ENCODE peak calls at places on chromosome 17, in four cellular contexts. G, S, L and Y are unnamed samples.

GRCh38 chr17:57694051-57694450 is 51.0 kb downstream of the CCDC182 start:
- DNase-seq in G (no peak), S (no peak), L (no peak), Y (no peak)

GRCh38 chr17:8436169-8436932 is 667 bp downstream of the NDEL1 start:
- DNase-seq in G (no peak), S (peak; percentile 55), L (peak; percentile 54), Y (peak; percentile 37)

GRCh38 chr17:56506349-56506748 is 87.2 kb upstream of the NOG start:
- DNase-seq in G (no peak), S (no peak), L (no peak), Y (no peak)

GRCh38 chr17:9132291-9132690 is 111.0 kb downstream of the NTN1 start:
- DNase-seq in G (no peak), S (no peak), L (no peak), Y (no peak)

GRCh38 chr17:49409066-49409465 is 5.6 kb downstream of the PHB1 start:
- DNase-seq in G (no peak), S (no peak), L (no peak), Y (no peak)

GRCh38 chr17:69417545-69418483 is 3.3 kb downstream of the MAP2K6 start:
- DNase-seq in G (no peak), S (no peak), L (no peak), Y (no peak)

GRCh38 chr17:79830763-79831366 is 8.4 kb downstream of the CBX4 start:
- DNase-seq in G (no peak), S (no peak), L (peak; percentile 39), Y (peak; percentile 51)

GRCh38 chr17:7351665-7352558 is at the start of gene KCTD11:
- DNase-seq in G (no peak), S (peak; percentile 89), L (peak; percentile 91), Y (peak; percentile 73)

GRCh38 chr17:63919311-63919723 is 678 bp upstream of the GH1 start:
- DNase-seq in G (peak; percentile 71), S (peak; percentile 81), L (peak; percentile 81), Y (peak; percentile 44)

GRCh38 chr17:43532581-43532980 is 13.6 kb downstream of the ETV4 start:
- DNase-seq in G (no peak), S (no peak), L (no peak), Y (no peak)

GRCh38 chr17:45702666-45703266 is 81.4 kb upstream of the CRHR1 start:
- DNase-seq in G (no peak), S (no peak), L (no peak), Y (no peak)

GRCh38 chr17:64171041-64171440 is 41.1 kb upstream of the ERN1 start:
- DNase-seq in G (no peak), S (no peak), L (no peak), Y (no peak)

GRCh38 chr17:38507921-38508569 is 79.8 kb downstream of the ARHGAP23 start:
- DNase-seq in G (no peak), S (no peak), L (no peak), Y (peak; percentile 39)

GRCh38 chr17:55300479-55301290 is 35.9 kb downstream of the HLF start:
- DNase-seq in G (no peak), S (no peak), L (no peak), Y (no peak)

GRCh38 chr17:79834575-79835469 is 4.4 kb downstream of the CBX4 start:
- DNase-seq in G (no peak), S (peak; percentile 88), L (peak; percentile 53), Y (no peak)

GRCh38 chr17:43314582-43314981 is 80.8 kb upstream of the RNU2-1 start:
- DNase-seq in G (no peak), S (no peak), L (no peak), Y (no peak)

GRCh38 chr17:28972437-28972836 is 21.1 kb upstream of the PHF12 start:
- DNase-seq in G (no peak), S (no peak), L (no peak), Y (no peak)

GRCh38 chr17:42548070-42548837 is 4.5 kb upstream of the HSD17B1 start:
- DNase-seq in G (no peak), S (peak; percentile 97), L (no peak), Y (no peak)

GRCh38 chr17:58667934-58668597 is 23.8 kb downstream of the TEX14 start:
- DNase-seq in G (no peak), S (no peak), L (no peak), Y (no peak)

GRCh38 chr17:42924891-42925290 is 24.3 kb downstream of the G6PC1 start:
- DNase-seq in G (no peak), S (peak; percentile 23), L (no peak), Y (no peak)

GRCh38 chr17:44555056-44555455 is 2.2 kb upstream of the FZD2 start:
- DNase-seq in G (no peak), S (no peak), L (no peak), Y (no peak)

GRCh38 chr17:70989301-70989700 is 820.0 kb downstream of the KCNJ2 start:
- DNase-seq in G (no peak), S (no peak), L (no peak), Y (no peak)

GRCh38 chr17:37752482-37752881 is 7.6 kb upstream of the HNF1B start:
- DNase-seq in G (no peak), S (no peak), L (no peak), Y (no peak)

GRCh38 chr17:404703-405102 is 52.1 kb upstream of the RPH3AL start:
- DNase-seq in G (no peak), S (no peak), L (no peak), Y (no peak)

GRCh38 chr17:74924250-74924948 is at the start of gene OTOP2:
- DNase-seq in G (no peak), S (peak; percentile 24), L (no peak), Y (no peak)

GRCh38 chr17:74042744-74043486 is 160.6 kb upstream of the RPL38 start:
- DNase-seq in G (no peak), S (no peak), L (no peak), Y (peak; percentile 23)

GRCh38 chr17:58991718-58992331 is 114.9 kb downstream of the TRIM37 start:
- DNase-seq in G (peak; percentile 39), S (no peak), L (no peak), Y (peak; percentile 47)

GRCh38 chr17:68061512-68062313 is 26.2 kb downstream of the KPNA2 start:
- DNase-seq in G (no peak), S (no peak), L (no peak), Y (peak; percentile 35)

GRCh38 chr17:73657473-73658116 is 13.3 kb upstream of the SDK2 start:
- DNase-seq in G (no peak), S (peak; percentile 87), L (peak; percentile 33), Y (peak; percentile 53)

DNA sequence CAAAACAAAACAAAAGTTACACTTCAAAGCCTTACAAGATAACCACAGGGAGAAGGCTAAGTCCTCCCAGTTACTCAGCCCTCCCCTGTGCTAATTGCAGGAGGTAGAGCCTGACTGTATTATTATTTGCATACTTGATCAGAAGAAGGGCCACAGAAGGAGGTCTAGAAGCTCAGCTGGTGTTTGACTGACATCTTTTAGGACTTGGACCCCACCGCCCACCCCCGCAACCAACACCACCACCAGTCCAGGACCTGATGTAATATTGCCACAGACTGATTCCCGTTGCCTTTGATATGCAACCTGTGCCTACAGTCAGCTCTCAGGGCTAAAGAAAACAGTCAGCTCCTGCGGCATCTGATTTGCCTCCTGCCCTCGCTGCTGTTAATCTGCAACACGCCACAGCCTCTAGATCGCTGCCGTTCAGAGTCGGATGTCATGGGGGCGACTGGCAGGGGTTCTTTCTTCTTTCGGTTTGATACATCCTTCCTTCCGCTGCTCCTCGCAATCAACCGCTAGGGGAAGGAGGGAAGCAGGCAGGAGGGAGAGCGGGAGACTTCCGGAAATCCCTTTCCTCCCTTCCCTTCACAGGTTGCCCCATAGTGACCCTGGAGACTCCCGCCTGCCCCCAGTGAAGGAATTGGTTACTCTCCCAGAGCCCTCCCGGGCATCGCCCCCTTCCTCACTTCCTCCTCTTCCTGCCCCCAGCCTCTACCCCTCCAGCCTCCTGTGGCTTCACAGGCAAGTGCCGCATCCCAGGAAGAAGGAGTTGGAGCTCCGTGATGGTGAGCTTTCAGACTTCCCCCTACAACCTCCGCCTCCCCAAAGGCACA is 90.5 kb upstream of the SOX9 start:
- DNase-seq in G (peak; percentile 71), S (peak; percentile 82), L (no peak), Y (peak; percentile 16)
- TF ChIP-seq CBFB in G (peak; percentile 78), S (no peak), L (no peak), Y (no peak)

GRCh38 chr17:39706383-39706782 is 6.5 kb downstream of the ERBB2 start:
- DNase-seq in G (no peak), S (no peak), L (no peak), Y (no peak)
- TF ChIP-seq CBFB in G (no peak), S (no peak), L (no peak), Y (no peak)

DNA sequence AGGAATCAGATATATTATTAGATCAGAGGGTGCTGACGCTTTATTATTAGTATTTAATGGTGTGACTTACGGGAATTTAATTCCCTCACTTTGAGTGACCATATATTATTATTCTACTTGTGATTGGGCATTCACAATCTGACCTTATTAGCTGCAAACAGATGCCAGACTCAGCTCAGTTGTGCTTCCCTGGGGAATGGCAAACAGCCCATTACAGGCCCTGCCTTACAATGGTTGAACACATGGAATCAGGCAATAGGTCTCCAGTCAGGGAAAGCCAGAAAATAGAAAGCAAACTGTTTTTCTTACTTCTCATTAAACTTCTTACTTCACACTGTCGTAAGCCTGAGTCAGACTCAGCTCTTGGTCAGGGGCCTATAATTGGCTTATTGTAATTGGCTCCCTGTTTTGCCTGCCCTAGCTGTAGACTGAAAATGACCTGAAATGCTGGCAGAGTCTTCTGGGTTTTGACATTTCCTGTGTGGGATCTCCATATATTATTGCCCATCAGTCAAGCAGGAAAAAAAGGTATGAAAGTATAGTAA is 77.0 kb upstream of the CA10 start:
- DNase-seq in G (no peak), S (no peak), L (no peak), Y (no peak)
- TF ChIP-seq CBFB in G (no peak), S (no peak), L (no peak), Y (no peak)

DNA sequence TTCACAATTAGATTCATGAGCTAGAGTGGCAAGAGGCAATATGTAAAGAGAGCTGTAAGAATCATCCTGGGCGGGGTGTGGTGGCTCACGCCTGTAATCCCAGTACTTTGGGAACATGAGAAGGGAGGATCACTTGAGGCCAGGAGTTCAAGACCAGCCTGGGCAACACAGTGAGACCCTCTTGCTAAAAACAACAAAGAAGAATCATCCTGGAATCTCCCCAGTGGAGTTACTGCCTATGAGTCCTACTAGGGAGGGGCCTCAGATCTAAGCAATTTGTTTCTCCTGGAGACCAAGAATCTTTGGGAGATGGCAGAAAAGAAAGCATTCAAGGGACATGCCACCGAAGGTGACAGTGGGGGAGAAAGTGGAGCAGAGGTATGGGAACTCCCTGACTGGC is 119.1 kb downstream of the HIC1 start:
- DNase-seq in G (no peak), S (no peak), L (no peak), Y (no peak)
- TF ChIP-seq CBFB in G (no peak), S (no peak), L (no peak), Y (no peak)

GRCh38 chr17:31678431-31678830 is 180.6 kb downstream of the COPRS start:
- DNase-seq in G (no peak), S (no peak), L (no peak), Y (no peak)
- TF ChIP-seq CBFB in G (no peak), S (no peak), L (no peak), Y (no peak)